ENCODE peak calls at places on chromosomes 12 and 14, in five cellular contexts. S, O, A, B and E are unnamed samples.

GRCh38 chr14:105865904-105866840 is 339.8 kb downstream of the TMEM121 start:
- DNase-seq in S (no peak), O (no peak), A (no peak), B (no peak), E (no peak)

GRCh38 chr14:75259510-75259855 is 19.1 kb upstream of the FOS start:
- DNase-seq in S (no peak), O (no peak), A (no peak), B (no peak), E (no peak)

GRCh38 chr14:30330452-30330851 is 228.5 kb upstream of the G2E3 start:
- DNase-seq in S (peak), O (no peak), A (no peak), B (peak), E (no peak)

GRCh38 chr14:56474419-56475022 is 105.1 kb upstream of the TMEM260 start:
- DNase-seq in S (peak), O (no peak), A (no peak), B (peak), E (peak)

GRCh38 chr14:72591401-72591800 is 302.5 kb downstream of the DPF3 start:
- DNase-seq in S (no peak), O (no peak), A (no peak), B (no peak), E (no peak)

GRCh38 chr14:93006484-93007128 is 83.7 kb downstream of the CHGA start:
- DNase-seq in S (no peak), O (no peak), A (no peak), B (no peak), E (no peak)

GRCh38 chr12:96902076-96902475 is 5.0 kb upstream of the NEDD1 start:
- DNase-seq in S (no peak), O (no peak), A (no peak), B (no peak), E (no peak)

GRCh38 chr12:33486058-33486457 is 46.4 kb upstream of the SYT10 start:
- DNase-seq in S (no peak), O (no peak), A (no peak), B (no peak), E (no peak)

GRCh38 chr14:92542766-92543554 is 29.4 kb downstream of the RIN3 start:
- DNase-seq in S (no peak), O (no peak), A (no peak), B (no peak), E (no peak)

GRCh38 chr12:68808388-68809189 is 612 bp downstream of the MDM2 start:
- DNase-seq in S (peak), O (peak), A (peak), B (peak), E (peak)
- TF ChIP-seq POLR2A in S (peak), O (peak), A (peak), B (no peak), E (peak)

GRCh38 chr14:68790656-68791077 is 2.2 kb downstream of the ZFP36L1 start:
- DNase-seq in S (no peak), O (no peak), A (no peak), B (no peak), E (no peak)
- TF ChIP-seq POLR2AphosphoS5 in S (no peak), O (no peak), A (peak), B (no peak), E (no peak)

DNA sequence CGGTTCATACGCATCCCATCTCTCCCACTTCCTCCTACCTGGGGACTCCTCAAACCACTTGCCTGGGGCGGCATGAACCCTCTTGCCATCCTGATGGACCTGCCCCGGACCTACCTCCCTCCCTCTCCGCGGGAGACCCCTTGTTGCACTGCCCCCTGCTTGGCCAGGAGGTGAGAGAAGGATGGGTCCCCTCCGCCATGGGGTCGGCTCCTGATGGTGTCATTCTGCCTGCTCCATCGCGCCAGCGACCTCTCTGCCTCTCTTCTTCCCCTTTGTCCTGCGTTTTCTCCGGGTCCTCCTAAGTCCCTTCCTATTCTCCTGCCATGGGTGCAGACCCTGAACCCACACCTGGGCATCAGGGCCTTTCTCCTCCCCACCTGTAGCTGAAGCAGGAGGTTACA is 3.6 kb downstream of the WNT1 start:
- DNase-seq in S (no peak), O (no peak), A (no peak), B (no peak), E (no peak)
- TF ChIP-seq POLR2A in S (no peak), O (no peak), A (no peak), B (no peak), E (no peak)

DNA sequence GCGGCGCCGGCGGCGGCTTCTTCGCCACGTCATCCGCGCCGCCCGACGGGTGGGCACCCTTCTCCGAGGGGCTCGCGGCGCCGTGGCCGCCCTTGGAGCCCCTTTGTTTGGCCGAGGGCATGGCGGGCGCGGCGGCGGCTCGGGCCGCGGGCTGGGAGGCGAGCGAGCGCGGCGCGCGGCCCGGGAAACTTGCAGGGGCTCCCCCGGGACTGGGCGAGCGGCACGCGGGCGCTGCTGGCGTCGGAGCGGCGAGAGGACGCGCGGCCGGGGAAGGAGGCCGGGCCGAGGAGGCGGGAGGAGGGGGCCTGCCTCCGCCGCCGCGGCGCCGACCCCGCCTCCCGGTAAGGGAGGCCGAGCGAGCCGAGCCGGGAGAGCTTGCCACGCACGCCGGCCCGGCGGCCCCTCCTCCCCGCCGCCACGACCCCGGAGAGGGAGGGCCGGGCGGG is at the start of gene CKAP4:
- DNase-seq in S (peak), O (peak), A (no peak), B (no peak), E (peak)
- TF ChIP-seq POLR2AphosphoS5 in S (no peak), O (peak), A (no peak), B (peak), E (no peak)

GRCh38 chr14:73637830-73638229 is 7.0 kb upstream of the DNAL1 start:
- DNase-seq in S (no peak), O (no peak), A (no peak), B (no peak), E (no peak)

GRCh38 chr14:73633517-73634332 is 11.1 kb upstream of the DNAL1 start:
- DNase-seq in S (peak), O (peak), A (peak), B (no peak), E (peak)

GRCh38 chr14:73633115-73633514 is 11.7 kb upstream of the DNAL1 start:
- DNase-seq in S (no peak), O (no peak), A (no peak), B (no peak), E (no peak)

GRCh38 chr14:73630009-73630780 is 14.6 kb upstream of the DNAL1 start:
- DNase-seq in S (no peak), O (no peak), A (no peak), B (no peak), E (no peak)

GRCh38 chr14:73634333-73634833 is 10.4 kb upstream of the DNAL1 start:
- DNase-seq in S (no peak), O (peak), A (no peak), B (no peak), E (peak)
- TF ChIP-seq POLR2A in S (no peak), O (no peak), A (no peak), B (no peak), E (no peak)

GRCh38 chr14:22561366-22561660 is 27.7 kb downstream of the DAD1 start:
- DNase-seq in S (no peak), O (no peak), A (no peak), B (no peak), E (no peak)

GRCh38 chr14:22558221-22558913 is 30.7 kb downstream of the DAD1 start:
- DNase-seq in S (peak), O (no peak), A (no peak), B (no peak), E (no peak)

GRCh38 chr14:22561661-22562579 is 27.1 kb downstream of the DAD1 start:
- DNase-seq in S (peak), O (peak), A (peak), B (no peak), E (no peak)

GRCh38 chr14:22559041-22559440 is 30.0 kb downstream of the DAD1 start:
- DNase-seq in S (no peak), O (no peak), A (no peak), B (no peak), E (no peak)

DNA sequence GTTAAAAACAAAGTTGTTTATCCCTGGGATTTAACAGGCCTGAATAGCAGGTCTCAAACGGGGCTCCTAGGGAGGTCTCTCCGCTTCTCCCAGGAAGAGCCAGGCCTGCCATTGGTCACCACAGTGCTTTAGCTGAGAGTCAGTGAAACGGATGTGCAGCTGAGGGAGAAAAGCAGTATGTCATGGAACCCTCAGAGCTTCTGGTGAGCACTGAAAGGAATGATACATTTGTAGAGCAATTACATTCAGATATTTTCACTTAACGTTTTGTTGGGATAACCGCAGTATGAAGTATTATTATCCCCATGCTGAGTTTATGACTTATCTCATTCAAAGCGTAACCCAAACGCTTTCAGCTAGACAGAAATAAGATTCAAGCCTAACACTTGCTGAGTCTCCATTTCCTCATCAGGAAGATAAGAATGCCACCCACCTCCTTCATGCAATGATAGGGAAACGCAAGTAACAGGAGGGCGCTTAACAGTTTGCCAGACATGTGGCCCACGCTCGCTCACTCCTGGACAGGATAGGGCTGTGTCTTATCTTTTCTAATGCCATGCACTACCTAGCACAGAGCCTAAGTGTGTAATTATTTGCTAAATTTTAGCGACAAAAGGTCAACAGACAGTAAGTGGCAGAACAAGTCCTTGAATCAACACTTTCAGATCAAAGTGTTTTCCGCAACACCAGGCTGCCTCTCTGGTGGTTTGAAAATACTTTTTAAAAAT is 28.2 kb downstream of the DAD1 start:
- DNase-seq in S (peak), O (no peak), A (no peak), B (no peak), E (no peak)
- TF ChIP-seq POLR2AphosphoS5 in S (peak), O (no peak), A (peak), B (no peak), E (no peak)

DNA sequence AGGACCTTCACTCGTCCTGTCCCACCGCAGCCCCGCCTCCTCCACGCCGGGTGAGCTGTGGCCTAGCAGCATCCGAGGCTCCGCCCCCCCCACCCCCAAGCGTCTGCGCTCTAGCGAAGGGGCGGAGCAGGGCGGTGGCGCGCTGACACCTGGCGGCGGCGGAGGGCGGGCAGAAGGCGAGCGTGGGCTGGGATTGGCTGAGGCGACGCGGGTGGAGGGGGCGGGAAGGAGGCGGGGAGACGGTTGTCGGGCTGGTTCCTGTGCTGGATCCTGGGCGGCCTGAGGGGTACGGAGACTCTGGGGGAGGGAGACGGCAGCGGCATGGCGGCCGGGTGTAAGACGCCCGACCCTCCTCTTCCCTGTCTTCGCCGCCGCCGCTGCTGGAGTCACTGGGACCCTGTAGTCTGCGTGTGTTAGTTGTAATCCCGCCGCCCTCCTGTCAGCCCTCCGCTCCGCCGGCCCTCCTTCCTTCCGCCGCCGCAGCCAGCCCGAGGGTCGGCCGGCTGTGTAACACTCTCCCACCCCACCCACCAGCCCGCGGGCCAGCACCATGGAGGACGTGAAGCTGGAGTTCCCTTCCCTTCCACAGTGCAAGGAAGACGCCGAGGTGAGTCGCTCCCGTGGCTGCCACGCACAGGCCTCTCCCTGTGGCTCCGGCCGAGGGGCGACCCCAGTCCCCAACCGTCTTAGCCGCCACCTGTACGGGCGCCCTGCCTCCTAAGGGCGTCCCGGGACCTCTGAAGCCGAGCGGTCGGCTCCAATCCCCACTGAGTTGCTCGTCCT is at the start of gene STYX:
- DNase-seq in S (peak), O (peak), A (peak), B (peak), E (peak)
- TF ChIP-seq POLR2A in S (peak), O (peak), A (peak), B (peak), E (peak)

DNA sequence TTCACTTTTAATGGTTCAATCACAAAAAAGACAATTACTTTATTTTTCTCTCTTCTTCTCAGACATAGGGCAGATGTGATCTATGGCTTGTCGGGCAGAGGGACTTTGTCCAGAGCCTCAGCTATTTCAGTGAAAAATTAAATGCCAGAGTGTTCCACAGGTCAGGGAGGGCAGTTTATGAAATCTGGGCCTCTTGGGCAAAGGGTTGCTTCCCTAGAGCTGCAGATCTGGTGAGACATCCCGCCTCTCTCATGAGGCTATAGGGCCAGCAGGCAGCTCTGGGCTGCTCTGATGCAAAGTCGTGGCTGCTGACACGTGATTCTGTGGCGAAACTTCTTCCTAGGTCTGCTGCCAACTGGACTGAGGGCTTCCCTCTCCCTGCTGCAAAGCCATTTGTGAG is 6.0 kb downstream of the CLMN start:
- DNase-seq in S (no peak), O (peak), A (no peak), B (no peak), E (no peak)
- TF ChIP-seq POLR2AphosphoS5 in S (no peak), O (peak), A (no peak), B (no peak), E (no peak)